ENCODE peak calls at places on chromosomes 1 and 21, in nine cellular contexts. Z is CD8-positive, alpha-beta memory T cell; T is upper lobe of right lung; B is COLO829; C is iPS-NIHi11; G is amygdala; I is endothelial cell; N is HuH-7; K is activated T-helper 1 cell treated with Interleukin-2 at 50 U/mL for 16 hours. S is an unnamed sample.

GRCh38 chr21:32645261-32646182 is 33.3 kb upstream of the CFAP298 start:
- DNase-seq in Z (no peak), T (peak), B (no peak), C (peak), G (no peak), I (peak), N (no peak), K (no peak), S (no peak)

GRCh38 chr1:39488801-39489566 is 2.5 kb upstream of the BMP8A start:
- DNase-seq in Z (no peak), T (no peak), B (no peak), C (no peak), G (no peak), I (no peak), N (no peak), K (no peak), S (no peak)

GRCh38 chr1:69913967-69914366 is 291.4 kb downstream of the LRRC40 start:
- DNase-seq in Z (no peak), T (no peak), B (no peak), C (no peak), G (no peak), I (no peak), N (no peak), K (no peak), S (no peak)

GRCh38 chr1:41598325-41598724 is 113.8 kb upstream of the EDN2 start:
- DNase-seq in Z (no peak), T (no peak), B (no peak), C (no peak), G (no peak), I (no peak), N (no peak), K (no peak), S (no peak)

GRCh38 chr1:174433451-174433850 is 14.3 kb upstream of the GPR52 start:
- DNase-seq in Z (no peak), T (no peak), B (no peak), C (no peak), G (no peak), I (no peak), N (no peak), K (no peak), S (no peak)

GRCh38 chr1:163308811-163309210 is 12.9 kb upstream of the NUF2 start:
- DNase-seq in Z (no peak), T (no peak), B (no peak), C (no peak), G (no peak), I (no peak), N (no peak), K (no peak), S (no peak)

GRCh38 chr1:33247537-33247936 is 8.8 kb upstream of the ZNF362 start:
- DNase-seq in Z (no peak), T (no peak), B (no peak), C (no peak), G (no peak), I (no peak), N (no peak), K (no peak), S (no peak)

GRCh38 chr1:214767221-214767620 is 164.2 kb downstream of the CENPF start:
- DNase-seq in Z (no peak), T (no peak), B (no peak), C (no peak), G (no peak), I (no peak), N (no peak), K (no peak), S (no peak)

GRCh38 chr1:19315378-19316206 is 3.5 kb downstream of the SLC66A1 start:
- DNase-seq in Z (no peak), T (no peak), B (no peak), C (no peak), G (no peak), I (no peak), N (no peak), K (no peak), S (no peak)

GRCh38 chr1:243851129-243851756 is 1.2 kb upstream of the AKT3 start:
- DNase-seq in Z (no peak), T (no peak), B (no peak), C (no peak), G (no peak), I (no peak), N (no peak), K (no peak), S (no peak)